ENCODE peak calls at places on chromosomes 13 and 19, in eight cellular contexts. One of them, this sample, is unnamed.

GRCh38 chr19:49781394-49781793 is 14.6 kb downstream of the AP2A1 start:
- ATAC-seq in activated CD8-positive, alpha-beta T cell treated with anti-CD3 and anti-CD28 coated beads for 36 hours: no peak
- ATAC-seq in mucosa of descending colon: peak; percentile 24
- ATAC-seq in T-cell: no peak
- ATAC-seq in right lobe of liver: peak; percentile 49
- ATAC-seq in A549: peak; percentile 20
- ATAC-seq in GM12878: no peak
- ATAC-seq in effector memory CD8-positive, alpha-beta T cell: no peak
- ATAC-seq in this sample: peak; percentile 14

GRCh38 chr19:48770223-48770622 is 14.9 kb downstream of the FGF21 start:
- ATAC-seq in activated CD8-positive, alpha-beta T cell treated with anti-CD3 and anti-CD28 coated beads for 36 hours: no peak
- ATAC-seq in mucosa of descending colon: no peak
- ATAC-seq in T-cell: no peak
- ATAC-seq in right lobe of liver: peak; percentile 2
- ATAC-seq in A549: peak; percentile 53
- ATAC-seq in GM12878: no peak
- ATAC-seq in effector memory CD8-positive, alpha-beta T cell: no peak
- ATAC-seq in this sample: peak; percentile 59

GRCh38 chr13:32838985-32839384 is 177.2 kb upstream of the KL start:
- ATAC-seq in activated CD8-positive, alpha-beta T cell treated with anti-CD3 and anti-CD28 coated beads for 36 hours: peak; percentile 74
- ATAC-seq in mucosa of descending colon: peak; percentile 82
- ATAC-seq in T-cell: no peak
- ATAC-seq in right lobe of liver: peak; percentile 99
- ATAC-seq in A549: no peak
- ATAC-seq in GM12878: peak; percentile 83
- ATAC-seq in effector memory CD8-positive, alpha-beta T cell: no peak
- ATAC-seq in this sample: no peak

GRCh38 chr19:4636151-4636717 is 3.1 kb upstream of the TNFAIP8L1 start:
- ATAC-seq in activated CD8-positive, alpha-beta T cell treated with anti-CD3 and anti-CD28 coated beads for 36 hours: peak; percentile 11
- ATAC-seq in mucosa of descending colon: peak; percentile 26
- ATAC-seq in T-cell: peak; percentile 28
- ATAC-seq in right lobe of liver: peak; percentile 28
- ATAC-seq in A549: peak; percentile 62
- ATAC-seq in GM12878: peak; percentile 49
- ATAC-seq in effector memory CD8-positive, alpha-beta T cell: peak; percentile 14
- ATAC-seq in this sample: peak; percentile 4

GRCh38 chr13:35865341-35866240 is 265.6 kb downstream of the DCLK1 start:
- ATAC-seq in activated CD8-positive, alpha-beta T cell treated with anti-CD3 and anti-CD28 coated beads for 36 hours: no peak
- ATAC-seq in mucosa of descending colon: no peak
- ATAC-seq in T-cell: no peak
- ATAC-seq in right lobe of liver: no peak
- ATAC-seq in A549: no peak
- ATAC-seq in GM12878: no peak
- ATAC-seq in effector memory CD8-positive, alpha-beta T cell: no peak
- ATAC-seq in this sample: no peak

GRCh38 chr13:59746291-59746962 is 417.3 kb downstream of the DIAPH3 start:
- ATAC-seq in activated CD8-positive, alpha-beta T cell treated with anti-CD3 and anti-CD28 coated beads for 36 hours: no peak
- ATAC-seq in mucosa of descending colon: no peak
- ATAC-seq in T-cell: no peak
- ATAC-seq in right lobe of liver: no peak
- ATAC-seq in A549: no peak
- ATAC-seq in GM12878: no peak
- ATAC-seq in effector memory CD8-positive, alpha-beta T cell: no peak
- ATAC-seq in this sample: no peak

GRCh38 chr19:52211926-52212571 is 22.2 kb downstream of the PPP2R1A start:
- ATAC-seq in activated CD8-positive, alpha-beta T cell treated with anti-CD3 and anti-CD28 coated beads for 36 hours: no peak
- ATAC-seq in mucosa of descending colon: no peak
- ATAC-seq in T-cell: no peak
- ATAC-seq in right lobe of liver: no peak
- ATAC-seq in A549: no peak
- ATAC-seq in GM12878: no peak
- ATAC-seq in effector memory CD8-positive, alpha-beta T cell: no peak
- ATAC-seq in this sample: no peak

GRCh38 chr19:392375-392970 is 16.5 kb downstream of the C2CD4C start:
- ATAC-seq in activated CD8-positive, alpha-beta T cell treated with anti-CD3 and anti-CD28 coated beads for 36 hours: peak; percentile 15
- ATAC-seq in mucosa of descending colon: no peak
- ATAC-seq in T-cell: no peak
- ATAC-seq in right lobe of liver: no peak
- ATAC-seq in A549: no peak
- ATAC-seq in GM12878: no peak
- ATAC-seq in effector memory CD8-positive, alpha-beta T cell: no peak
- ATAC-seq in this sample: no peak

GRCh38 chr13:35256459-35257148 is 219.9 kb downstream of the MAB21L1 start:
- ATAC-seq in activated CD8-positive, alpha-beta T cell treated with anti-CD3 and anti-CD28 coated beads for 36 hours: no peak
- ATAC-seq in mucosa of descending colon: no peak
- ATAC-seq in T-cell: no peak
- ATAC-seq in right lobe of liver: no peak
- ATAC-seq in A549: no peak
- ATAC-seq in GM12878: no peak
- ATAC-seq in effector memory CD8-positive, alpha-beta T cell: no peak
- ATAC-seq in this sample: no peak

GRCh38 chr19:10421981-10422461 is 1.7 kb downstream of the PDE4A start:
- ATAC-seq in activated CD8-positive, alpha-beta T cell treated with anti-CD3 and anti-CD28 coated beads for 36 hours: no peak
- ATAC-seq in mucosa of descending colon: no peak
- ATAC-seq in T-cell: no peak
- ATAC-seq in right lobe of liver: no peak
- ATAC-seq in A549: no peak
- ATAC-seq in GM12878: no peak
- ATAC-seq in effector memory CD8-positive, alpha-beta T cell: no peak
- ATAC-seq in this sample: no peak

GRCh38 chr13:94119360-94119936 is 360.0 kb downstream of the DCT start:
- ATAC-seq in activated CD8-positive, alpha-beta T cell treated with anti-CD3 and anti-CD28 coated beads for 36 hours: no peak
- ATAC-seq in mucosa of descending colon: peak; percentile 96
- ATAC-seq in T-cell: no peak
- ATAC-seq in right lobe of liver: peak; percentile 82
- ATAC-seq in A549: no peak
- ATAC-seq in GM12878: no peak
- ATAC-seq in effector memory CD8-positive, alpha-beta T cell: no peak
- ATAC-seq in this sample: no peak

GRCh38 chr19:42634409-42635232 is 39.9 kb upstream of the CEACAM8 start:
- ATAC-seq in activated CD8-positive, alpha-beta T cell treated with anti-CD3 and anti-CD28 coated beads for 36 hours: peak; percentile 51
- ATAC-seq in mucosa of descending colon: peak; percentile 44
- ATAC-seq in T-cell: no peak
- ATAC-seq in right lobe of liver: peak; percentile 81
- ATAC-seq in A549: peak; percentile 92
- ATAC-seq in GM12878: peak; percentile 82
- ATAC-seq in effector memory CD8-positive, alpha-beta T cell: no peak
- ATAC-seq in this sample: peak; percentile 37

GRCh38 chr13:46124531-46124966 is 19.7 kb upstream of the CPB2 start:
- ATAC-seq in activated CD8-positive, alpha-beta T cell treated with anti-CD3 and anti-CD28 coated beads for 36 hours: peak; percentile 11
- ATAC-seq in mucosa of descending colon: peak; percentile 19
- ATAC-seq in T-cell: no peak
- ATAC-seq in right lobe of liver: no peak
- ATAC-seq in A549: no peak
- ATAC-seq in GM12878: peak; percentile 52
- ATAC-seq in effector memory CD8-positive, alpha-beta T cell: peak; percentile 14
- ATAC-seq in this sample: no peak

GRCh38 chr19:39111593-39112199 is 13.9 kb upstream of the PAK4 start:
- ATAC-seq in activated CD8-positive, alpha-beta T cell treated with anti-CD3 and anti-CD28 coated beads for 36 hours: no peak
- ATAC-seq in mucosa of descending colon: peak; percentile 77
- ATAC-seq in T-cell: no peak
- ATAC-seq in right lobe of liver: no peak
- ATAC-seq in A549: peak; percentile 72
- ATAC-seq in GM12878: no peak
- ATAC-seq in effector memory CD8-positive, alpha-beta T cell: no peak
- ATAC-seq in this sample: peak; percentile 73

GRCh38 chr19:3801412-3802096 is 15.4 kb upstream of the MATK start:
- ATAC-seq in activated CD8-positive, alpha-beta T cell treated with anti-CD3 and anti-CD28 coated beads for 36 hours: peak; percentile 69
- ATAC-seq in mucosa of descending colon: peak; percentile 65
- ATAC-seq in T-cell: peak; percentile 67
- ATAC-seq in right lobe of liver: peak; percentile 72
- ATAC-seq in A549: peak; percentile 28
- ATAC-seq in GM12878: no peak
- ATAC-seq in effector memory CD8-positive, alpha-beta T cell: peak; percentile 81
- ATAC-seq in this sample: peak; percentile 70

GRCh38 chr13:103638706-103639105 is 572.5 kb upstream of the SLC10A2 start:
- ATAC-seq in activated CD8-positive, alpha-beta T cell treated with anti-CD3 and anti-CD28 coated beads for 36 hours: no peak
- ATAC-seq in mucosa of descending colon: no peak
- ATAC-seq in T-cell: no peak
- ATAC-seq in right lobe of liver: no peak
- ATAC-seq in A549: no peak
- ATAC-seq in GM12878: no peak
- ATAC-seq in effector memory CD8-positive, alpha-beta T cell: no peak
- ATAC-seq in this sample: no peak

GRCh38 chr19:23095406-23095805 is 21.4 kb upstream of the ZNF730 start:
- ATAC-seq in activated CD8-positive, alpha-beta T cell treated with anti-CD3 and anti-CD28 coated beads for 36 hours: no peak
- ATAC-seq in mucosa of descending colon: no peak
- ATAC-seq in T-cell: no peak
- ATAC-seq in right lobe of liver: no peak
- ATAC-seq in A549: no peak
- ATAC-seq in GM12878: no peak
- ATAC-seq in effector memory CD8-positive, alpha-beta T cell: no peak
- ATAC-seq in this sample: peak; percentile 32

GRCh38 chr13:49584771-49585182 is 581 bp downstream of the RCBTB1 start:
- ATAC-seq in activated CD8-positive, alpha-beta T cell treated with anti-CD3 and anti-CD28 coated beads for 36 hours: no peak
- ATAC-seq in mucosa of descending colon: peak; percentile 1
- ATAC-seq in T-cell: peak; percentile 26
- ATAC-seq in right lobe of liver: peak; percentile 5
- ATAC-seq in A549: peak; percentile 33
- ATAC-seq in GM12878: peak; percentile 17
- ATAC-seq in effector memory CD8-positive, alpha-beta T cell: peak; percentile 10
- ATAC-seq in this sample: no peak

GRCh38 chr13:104357174-104357573 is 1291.0 kb upstream of the SLC10A2 start:
- ATAC-seq in activated CD8-positive, alpha-beta T cell treated with anti-CD3 and anti-CD28 coated beads for 36 hours: no peak
- ATAC-seq in mucosa of descending colon: no peak
- ATAC-seq in T-cell: no peak
- ATAC-seq in right lobe of liver: no peak
- ATAC-seq in A549: no peak
- ATAC-seq in GM12878: no peak
- ATAC-seq in effector memory CD8-positive, alpha-beta T cell: no peak
- ATAC-seq in this sample: no peak

GRCh38 chr13:113350065-113350937 is 13.6 kb downstream of the GRTP1 start:
- ATAC-seq in activated CD8-positive, alpha-beta T cell treated with anti-CD3 and anti-CD28 coated beads for 36 hours: peak; percentile 30
- ATAC-seq in mucosa of descending colon: peak; percentile 17
- ATAC-seq in T-cell: no peak
- ATAC-seq in right lobe of liver: no peak
- ATAC-seq in A549: peak; percentile 78
- ATAC-seq in GM12878: no peak
- ATAC-seq in effector memory CD8-positive, alpha-beta T cell: no peak
- ATAC-seq in this sample: peak; percentile 96

GRCh38 chr19:4090351-4091220 is 23.9 kb upstream of the ZBTB7A start:
- ATAC-seq in activated CD8-positive, alpha-beta T cell treated with anti-CD3 and anti-CD28 coated beads for 36 hours: no peak
- ATAC-seq in mucosa of descending colon: no peak
- ATAC-seq in T-cell: no peak
- ATAC-seq in right lobe of liver: no peak
- ATAC-seq in A549: no peak
- ATAC-seq in GM12878: no peak
- ATAC-seq in effector memory CD8-positive, alpha-beta T cell: no peak
- ATAC-seq in this sample: no peak

GRCh38 chr13:75407998-75408397 is 74.0 kb downstream of the TBC1D4 start:
- ATAC-seq in activated CD8-positive, alpha-beta T cell treated with anti-CD3 and anti-CD28 coated beads for 36 hours: no peak
- ATAC-seq in mucosa of descending colon: no peak
- ATAC-seq in T-cell: no peak
- ATAC-seq in right lobe of liver: no peak
- ATAC-seq in A549: no peak
- ATAC-seq in GM12878: no peak
- ATAC-seq in effector memory CD8-positive, alpha-beta T cell: no peak
- ATAC-seq in this sample: no peak

GRCh38 chr13:98190889-98191444 is 13.9 kb upstream of the RNF113B start:
- ATAC-seq in activated CD8-positive, alpha-beta T cell treated with anti-CD3 and anti-CD28 coated beads for 36 hours: no peak
- ATAC-seq in mucosa of descending colon: no peak
- ATAC-seq in T-cell: no peak
- ATAC-seq in right lobe of liver: peak; percentile 17
- ATAC-seq in A549: no peak
- ATAC-seq in GM12878: no peak
- ATAC-seq in effector memory CD8-positive, alpha-beta T cell: no peak
- ATAC-seq in this sample: no peak

GRCh38 chr13:50306096-50306495 is 290.9 kb downstream of the KCNRG start:
- ATAC-seq in activated CD8-positive, alpha-beta T cell treated with anti-CD3 and anti-CD28 coated beads for 36 hours: no peak
- ATAC-seq in mucosa of descending colon: no peak
- ATAC-seq in T-cell: no peak
- ATAC-seq in right lobe of liver: no peak
- ATAC-seq in A549: no peak
- ATAC-seq in GM12878: no peak
- ATAC-seq in effector memory CD8-positive, alpha-beta T cell: no peak
- ATAC-seq in this sample: no peak

GRCh38 chr19:43763473-43763939 is 8.7 kb upstream of the SMG9 start:
- ATAC-seq in activated CD8-positive, alpha-beta T cell treated with anti-CD3 and anti-CD28 coated beads for 36 hours: no peak
- ATAC-seq in mucosa of descending colon: no peak
- ATAC-seq in T-cell: no peak
- ATAC-seq in right lobe of liver: peak; percentile 25
- ATAC-seq in A549: no peak
- ATAC-seq in GM12878: peak; percentile 50
- ATAC-seq in effector memory CD8-positive, alpha-beta T cell: no peak
- ATAC-seq in this sample: no peak

GRCh38 chr19:5002143-5002542 is 33.2 kb downstream of the KDM4B start:
- ATAC-seq in activated CD8-positive, alpha-beta T cell treated with anti-CD3 and anti-CD28 coated beads for 36 hours: no peak
- ATAC-seq in mucosa of descending colon: peak; percentile 47
- ATAC-seq in T-cell: no peak
- ATAC-seq in right lobe of liver: peak; percentile 52
- ATAC-seq in A549: peak; percentile 64
- ATAC-seq in GM12878: no peak
- ATAC-seq in effector memory CD8-positive, alpha-beta T cell: no peak
- ATAC-seq in this sample: no peak

GRCh38 chr19:24060687-24061356 is 26.2 kb upstream of the ZNF254 start:
- ATAC-seq in activated CD8-positive, alpha-beta T cell treated with anti-CD3 and anti-CD28 coated beads for 36 hours: peak; percentile 26
- ATAC-seq in mucosa of descending colon: no peak
- ATAC-seq in T-cell: no peak
- ATAC-seq in right lobe of liver: no peak
- ATAC-seq in A549: no peak
- ATAC-seq in GM12878: no peak
- ATAC-seq in effector memory CD8-positive, alpha-beta T cell: no peak
- ATAC-seq in this sample: peak; percentile 46

GRCh38 chr19:48795855-48796142 is 15.0 kb downstream of the BCAT2 start:
- ATAC-seq in activated CD8-positive, alpha-beta T cell treated with anti-CD3 and anti-CD28 coated beads for 36 hours: no peak
- ATAC-seq in mucosa of descending colon: peak; percentile 13
- ATAC-seq in T-cell: no peak
- ATAC-seq in right lobe of liver: peak; percentile 76
- ATAC-seq in A549: peak; percentile 16
- ATAC-seq in GM12878: no peak
- ATAC-seq in effector memory CD8-positive, alpha-beta T cell: no peak
- ATAC-seq in this sample: no peak

GRCh38 chr19:50325310-50326100 is 3.7 kb downstream of the KCNC3 start:
- ATAC-seq in activated CD8-positive, alpha-beta T cell treated with anti-CD3 and anti-CD28 coated beads for 36 hours: peak; percentile 63
- ATAC-seq in mucosa of descending colon: peak; percentile 61
- ATAC-seq in T-cell: peak; percentile 16
- ATAC-seq in right lobe of liver: peak; percentile 53
- ATAC-seq in A549: peak; percentile 27
- ATAC-seq in GM12878: peak; percentile 30
- ATAC-seq in effector memory CD8-positive, alpha-beta T cell: peak; percentile 43
- ATAC-seq in this sample: peak; percentile 55

GRCh38 chr13:95207769-95208366 is 93.4 kb downstream of the ABCC4 start:
- ATAC-seq in activated CD8-positive, alpha-beta T cell treated with anti-CD3 and anti-CD28 coated beads for 36 hours: no peak
- ATAC-seq in mucosa of descending colon: no peak
- ATAC-seq in T-cell: no peak
- ATAC-seq in right lobe of liver: no peak
- ATAC-seq in A549: no peak
- ATAC-seq in GM12878: peak; percentile 95
- ATAC-seq in effector memory CD8-positive, alpha-beta T cell: no peak
- ATAC-seq in this sample: no peak

GRCh38 chr13:108760129-108760528 is 130.7 kb downstream of the MYO16 start:
- ATAC-seq in activated CD8-positive, alpha-beta T cell treated with anti-CD3 and anti-CD28 coated beads for 36 hours: no peak
- ATAC-seq in mucosa of descending colon: no peak
- ATAC-seq in T-cell: no peak
- ATAC-seq in right lobe of liver: no peak
- ATAC-seq in A549: no peak
- ATAC-seq in GM12878: no peak
- ATAC-seq in effector memory CD8-positive, alpha-beta T cell: no peak
- ATAC-seq in this sample: no peak

GRCh38 chr19:10419646-10420443 is 493 bp upstream of the PDE4A start:
- ATAC-seq in activated CD8-positive, alpha-beta T cell treated with anti-CD3 and anti-CD28 coated beads for 36 hours: peak; percentile 24
- ATAC-seq in mucosa of descending colon: no peak
- ATAC-seq in T-cell: peak; percentile 14
- ATAC-seq in right lobe of liver: no peak
- ATAC-seq in A549: peak; percentile 14
- ATAC-seq in GM12878: no peak
- ATAC-seq in effector memory CD8-positive, alpha-beta T cell: peak; percentile 21
- ATAC-seq in this sample: no peak

GRCh38 chr13:110001622-110002275 is 215.4 kb upstream of the IRS2 start:
- ATAC-seq in activated CD8-positive, alpha-beta T cell treated with anti-CD3 and anti-CD28 coated beads for 36 hours: no peak
- ATAC-seq in mucosa of descending colon: no peak
- ATAC-seq in T-cell: no peak
- ATAC-seq in right lobe of liver: no peak
- ATAC-seq in A549: peak; percentile 15
- ATAC-seq in GM12878: no peak
- ATAC-seq in effector memory CD8-positive, alpha-beta T cell: no peak
- ATAC-seq in this sample: no peak

GRCh38 chr13:42992585-42993122 is 613 bp upstream of the EPSTI1 start:
- ATAC-seq in activated CD8-positive, alpha-beta T cell treated with anti-CD3 and anti-CD28 coated beads for 36 hours: peak; percentile 63
- ATAC-seq in mucosa of descending colon: peak; percentile 58
- ATAC-seq in T-cell: peak; percentile 73
- ATAC-seq in right lobe of liver: peak; percentile 56
- ATAC-seq in A549: no peak
- ATAC-seq in GM12878: peak; percentile 59
- ATAC-seq in effector memory CD8-positive, alpha-beta T cell: peak; percentile 58
- ATAC-seq in this sample: peak; percentile 20

This sample was measured in esophagus mucosa.